ENCODE peak calls at places on chromosomes 16 and 17, in four cellular contexts. L is neural progenitor cell; S is left ventricle myocardium inferior; M is CD8-positive, alpha-beta T cell. C is an unnamed sample.

GRCh38 chr16:49488336-49488735 is 114.7 kb downstream of the C16orf78 start:
- DNase-seq in L (no peak), S (no peak), M (no peak), C (no peak)

GRCh38 chr16:30011505-30012480 is 966 bp upstream of the DOC2A start:
- DNase-seq in L (peak; percentile 75), S (no peak), M (no peak), C (no peak)

GRCh38 chr16:5918553-5919127 is 821.0 kb upstream of the EEF2KMT start:
- DNase-seq in L (peak; percentile 26), S (no peak), M (no peak), C (peak; percentile 18)

GRCh38 chr17:48548687-48549621 is 4.0 kb upstream of the HOXB2 start:
- DNase-seq in L (no peak), S (no peak), M (no peak), C (no peak)

GRCh38 chr17:75065562-75066151 is 18.6 kb downstream of the KCTD2 start:
- DNase-seq in L (no peak), S (no peak), M (no peak), C (no peak)

GRCh38 chr17:5198472-5198871 is 6.8 kb upstream of the ZNF594 start:
- DNase-seq in L (no peak), S (no peak), M (no peak), C (no peak)

GRCh38 chr16:19210175-19210924 is 42.3 kb downstream of the SYT17 start:
- DNase-seq in L (no peak), S (no peak), M (no peak), C (no peak)

GRCh38 chr17:65527857-65528591 is 33.4 kb downstream of the AXIN2 start:
- DNase-seq in L (no peak), S (no peak), M (no peak), C (no peak)

GRCh38 chr16:66474750-66475199 is 47.7 kb downstream of the BEAN1 start:
- DNase-seq in L (no peak), S (no peak), M (no peak), C (no peak)

GRCh38 chr16:58638148-58639036 is 8.8 kb upstream of the CNOT1 start:
- DNase-seq in L (peak; percentile 35), S (peak; percentile 26), M (no peak), C (peak; percentile 42)

GRCh38 chr17:37488607-37489196 is 989 bp upstream of the DUSP14 start:
- DNase-seq in L (peak; percentile 61), S (peak; percentile 35), M (peak; percentile 10), C (peak; percentile 48)

GRCh38 chr17:75345514-75346167 is 56.4 kb upstream of the SLC25A19 start:
- DNase-seq in L (peak; percentile 26), S (no peak), M (peak; percentile 11), C (no peak)

GRCh38 chr16:27690604-27691003 is 140.7 kb downstream of the KATNIP start:
- DNase-seq in L (peak; percentile 47), S (no peak), M (no peak), C (peak; percentile 66)

GRCh38 chr17:43816336-43817320 is 16.3 kb downstream of the MPP3 start:
- DNase-seq in L (no peak), S (no peak), M (no peak), C (peak; percentile 88)

GRCh38 chr16:52964290-52964689 is 88.4 kb downstream of the CHD9NB start:
- DNase-seq in L (peak; percentile 89), S (no peak), M (no peak), C (no peak)

GRCh38 chr16:88014954-88015805 is 63.9 kb downstream of the BANP start:
- DNase-seq in L (no peak), S (no peak), M (no peak), C (no peak)

GRCh38 chr16:588639-588888 is 1.3 kb upstream of the RAB40C start:
- DNase-seq in L (peak; percentile 81), S (no peak), M (peak; percentile 44), C (peak; percentile 37)

GRCh38 chr16:49766280-49766679 is 89.6 kb downstream of the ZNF423 start:
- DNase-seq in L (no peak), S (no peak), M (no peak), C (no peak)

GRCh38 chr17:78166416-78166815 is 2.0 kb upstream of the SYNGR2 start:
- DNase-seq in L (no peak), S (no peak), M (no peak), C (peak; percentile 52)

GRCh38 chr17:27608330-27609230 is 22.4 kb upstream of the LGALS9 start:
- DNase-seq in L (no peak), S (no peak), M (no peak), C (no peak)

GRCh38 chr17:43698678-43699437 is 37.1 kb upstream of the MEOX1 start:
- DNase-seq in L (no peak), S (no peak), M (no peak), C (no peak)

GRCh38 chr16:65121870-65122723 is at the start of gene CDH11:
- DNase-seq in L (peak; percentile 93), S (peak; percentile 60), M (no peak), C (peak; percentile 34)

GRCh38 chr17:17151055-17151454 is 55.1 kb downstream of the PLD6 start:
- DNase-seq in L (no peak), S (no peak), M (no peak), C (no peak)

GRCh38 chr17:34131386-34131785 is 123.7 kb upstream of the CCL2 start:
- DNase-seq in L (no peak), S (peak; percentile 70), M (no peak), C (no peak)

GRCh38 chr16:56317998-56318912 is 107.1 kb downstream of the AMFR start:
- DNase-seq in L (peak; percentile 88), S (peak; percentile 81), M (peak; percentile 50), C (peak; percentile 86)

GRCh38 chr16:46949216-46949892 is 24.1 kb downstream of the DNAJA2 start:
- DNase-seq in L (no peak), S (no peak), M (no peak), C (no peak)

GRCh38 chr16:86050591-86051375 is 151.8 kb downstream of the IRF8 start:
- DNase-seq in L (no peak), S (no peak), M (no peak), C (no peak)

DNA sequence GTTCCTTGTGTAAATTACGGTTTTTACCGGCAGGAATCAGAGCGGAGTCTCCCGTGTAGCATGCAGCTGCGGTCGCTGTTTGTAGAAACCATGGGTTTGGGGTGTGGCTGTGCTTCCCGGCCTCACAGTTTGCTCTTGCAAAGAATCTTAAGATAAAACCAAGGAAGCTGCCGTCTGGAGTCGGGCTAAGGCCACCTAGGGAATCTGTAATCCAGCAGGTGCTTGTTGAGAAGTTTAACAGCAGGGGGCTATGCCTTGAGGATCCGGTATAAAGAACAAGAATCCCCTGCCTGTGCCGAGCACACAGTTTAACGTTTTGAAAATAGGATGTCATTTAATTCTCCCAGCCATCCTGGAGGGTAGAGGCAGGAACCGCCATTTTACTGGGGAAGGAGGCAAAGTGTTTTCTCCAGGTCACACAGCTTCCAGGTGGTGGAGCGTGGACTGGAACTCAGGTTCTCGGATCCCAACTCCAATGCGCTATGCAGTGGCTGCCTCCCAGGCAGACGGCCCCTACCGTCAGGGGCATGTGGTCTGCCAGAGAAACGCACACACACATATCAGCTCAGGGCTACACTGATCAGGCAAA is 6.0 kb upstream of the TLCD3A start:
- DNase-seq in L (peak; percentile 76), S (no peak), M (no peak), C (peak; percentile 28)
- H3K27ac ChIP-seq in L (no peak overlapping the region), S (no peak overlapping the region), M (no peak overlapping the region), C (no peak overlapping the region)

DNA sequence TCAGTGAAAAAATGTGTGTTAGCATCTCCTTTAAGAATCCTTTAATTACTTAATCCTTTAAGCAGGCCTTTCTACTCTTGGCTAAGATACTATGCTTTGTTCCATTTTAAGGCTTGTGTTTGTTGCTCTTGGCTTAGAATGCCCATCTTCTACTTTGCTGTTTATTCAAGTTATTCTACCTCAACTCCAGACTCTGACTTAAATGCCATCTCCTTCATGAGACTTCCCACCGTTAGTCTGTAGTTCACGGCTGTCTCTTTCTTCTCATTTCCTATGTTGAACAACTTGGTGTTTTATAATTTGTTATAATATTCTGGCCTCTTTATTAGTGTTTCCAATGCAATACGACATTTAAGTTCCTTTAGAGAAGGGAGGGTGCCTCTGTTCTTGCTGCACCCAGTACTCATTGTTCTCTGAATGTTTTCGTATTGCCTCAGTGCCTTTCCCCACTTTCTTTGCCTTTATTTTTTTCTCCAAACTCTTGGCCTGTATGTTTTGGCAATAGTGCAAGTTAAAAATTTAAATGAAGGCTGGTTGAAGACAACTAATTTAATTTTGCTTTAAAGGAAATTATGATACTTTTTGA is 6.1 kb upstream of the KRT10 start:
- DNase-seq in L (no peak), S (no peak), M (no peak), C (no peak)
- H3K27ac ChIP-seq in L (no peak overlapping the region), S (peak overlapping the region; percentile 78), M (no peak overlapping the region), C (no peak overlapping the region)

DNA sequence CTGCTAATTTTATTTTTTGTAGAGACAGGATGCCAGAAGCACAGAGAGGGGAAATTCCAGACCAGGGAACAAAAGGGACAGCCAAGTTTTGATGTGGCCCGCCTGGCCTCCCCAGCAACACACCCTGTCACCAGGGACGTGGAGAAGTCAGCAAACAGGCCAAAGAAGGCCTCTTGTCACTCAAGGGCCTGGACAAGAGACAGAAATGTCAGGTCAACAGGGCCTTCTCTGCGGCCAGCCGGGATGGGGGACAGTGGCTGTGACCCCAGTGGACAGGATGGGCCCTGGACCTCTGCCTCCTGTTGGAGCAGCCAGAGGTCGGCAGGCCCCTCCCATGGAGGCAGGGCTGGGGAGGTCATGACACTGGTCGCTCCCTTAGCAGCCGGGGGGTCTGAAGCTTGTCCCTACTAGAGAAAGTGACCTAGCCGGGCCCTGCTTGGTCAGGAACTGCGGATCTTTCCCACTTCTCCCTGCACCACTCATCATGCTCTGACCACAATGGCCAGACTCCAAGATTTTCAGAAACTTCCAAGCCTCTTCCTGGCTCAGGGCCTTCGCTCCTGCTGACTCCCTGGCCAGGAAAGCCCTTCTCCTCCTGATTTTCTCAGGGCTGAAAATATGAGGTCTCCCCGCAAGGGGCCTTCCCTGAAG is 9.2 kb upstream of the TVP23A start:
- DNase-seq in L (no peak), S (peak; percentile 86), M (no peak), C (no peak)
- H3K27ac ChIP-seq in L (no peak overlapping the region), S (peak overlapping the region; percentile 100), M (no peak overlapping the region), C (no peak overlapping the region)

GRCh38 chr17:64203630-64204029 is 59.4 kb downstream of the TEX2 start:
- DNase-seq in L (no peak), S (no peak), M (no peak), C (no peak)
- H3K27ac ChIP-seq in L (no peak overlapping the region), S (peak overlapping the region; percentile 62), M (no peak overlapping the region), C (no peak overlapping the region)

GRCh38 chr17:81635431-81635830 is 1.5 kb downstream of the NPLOC4 start:
- DNase-seq in L (no peak), S (no peak), M (no peak), C (no peak)
- H3K27ac ChIP-seq in L (no peak overlapping the region), S (peak overlapping the region; percentile 96), M (no peak overlapping the region), C (peak overlapping the region; percentile 93)

GRCh38 chr17:45425984-45426413 is 6.7 kb downstream of the ARHGAP27 start:
- DNase-seq in L (no peak), S (no peak), M (no peak), C (no peak)

GRCh38 chr17:45423936-45424335 is 8.7 kb downstream of the ARHGAP27 start:
- DNase-seq in L (no peak), S (no peak), M (no peak), C (no peak)

GRCh38 chr17:45424769-45425124 is 7.9 kb downstream of the ARHGAP27 start:
- DNase-seq in L (no peak), S (no peak), M (no peak), C (no peak)

GRCh38 chr17:45426561-45426960 is 6.1 kb downstream of the ARHGAP27 start:
- DNase-seq in L (no peak), S (no peak), M (no peak), C (no peak)

GRCh38 chr17:45425125-45425983 is 7.3 kb downstream of the ARHGAP27 start:
- DNase-seq in L (peak; percentile 87), S (peak; percentile 61), M (no peak), C (peak; percentile 96)
- H3K27ac ChIP-seq in L (no peak overlapping the region), S (peak overlapping the region; percentile 91), M (no peak overlapping the region), C (peak overlapping the region; percentile 71)

C was measured in WERI-Rb-1.